ENCODE peak calls at places on chromosomes 1 and 21, in five cellular contexts. H is cardiac fibroblast, D is osteocyte, Q is K562, W is HFF-Myc. U is an unnamed sample.

GRCh38 chr1:12636098-12636950 is 7.6 kb upstream of the AADACL4 start:
- DNase-seq in H (peak; percentile 95), D (no peak), Q (no peak), W (no peak), U (no peak)

GRCh38 chr1:181317261-181317924 is 165.9 kb upstream of the CACNA1E start:
- DNase-seq in H (no peak), D (peak; percentile 59), Q (no peak), W (no peak), U (no peak)

GRCh38 chr21:45302082-45303061 is 14.7 kb upstream of the POFUT2 start:
- DNase-seq in H (peak; percentile 62), D (no peak), Q (no peak), W (no peak), U (no peak)

GRCh38 chr1:58290685-58291372 is 255.7 kb downstream of the OMA1 start:
- DNase-seq in H (peak; percentile 16), D (no peak), Q (peak; percentile 12), W (peak; percentile 25), U (no peak)

GRCh38 chr21:24844672-24845071 is 762.6 kb downstream of the MRPL39 start:
- DNase-seq in H (no peak), D (no peak), Q (no peak), W (no peak), U (no peak)

GRCh38 chr1:54757833-54758232 is 6.5 kb downstream of the PARS2 start:
- DNase-seq in H (no peak), D (no peak), Q (no peak), W (no peak), U (no peak)

GRCh38 chr1:157104598-157105293 is 5.1 kb upstream of the ETV3L start:
- DNase-seq in H (no peak), D (no peak), Q (no peak), W (no peak), U (no peak)

GRCh38 chr1:114651893-114652292 is 18.0 kb downstream of the DENND2C start:
- DNase-seq in H (no peak), D (no peak), Q (no peak), W (no peak), U (no peak)

GRCh38 chr1:154938604-154939399 is 2.3 kb upstream of the PMVK start:
- DNase-seq in H (no peak), D (no peak), Q (peak; percentile 34), W (no peak), U (no peak)

GRCh38 chr1:2474933-2475371 is 1.1 kb upstream of the PLCH2 start:
- DNase-seq in H (peak; percentile 23), D (no peak), Q (peak; percentile 37), W (no peak), U (no peak)

GRCh38 chr1:11238311-11238710 is 24.0 kb downstream of the MTOR start:
- DNase-seq in H (no peak), D (no peak), Q (no peak), W (no peak), U (no peak)

GRCh38 chr1:24966121-24966723 is 36.1 kb upstream of the RUNX3 start:
- DNase-seq in H (no peak), D (no peak), Q (no peak), W (no peak), U (no peak)

GRCh38 chr1:3003941-3004270 is 17.4 kb upstream of the ACTRT2 start:
- DNase-seq in H (no peak), D (no peak), Q (no peak), W (no peak), U (no peak)

GRCh38 chr1:30665216-30665615 is 58.2 kb downstream of the MATN1 start:
- DNase-seq in H (no peak), D (no peak), Q (no peak), W (no peak), U (no peak)

GRCh38 chr1:223556414-223557124 is 108.9 kb downstream of the CAPN8 start:
- DNase-seq in H (peak; percentile 10), D (no peak), Q (peak; percentile 75), W (no peak), U (no peak)

GRCh38 chr21:37430184-37430821 is 63.7 kb downstream of the DYRK1A start:
- DNase-seq in H (no peak), D (no peak), Q (no peak), W (no peak), U (no peak)

GRCh38 chr1:41611068-41611931 is 126.8 kb upstream of the EDN2 start:
- DNase-seq in H (no peak), D (peak; percentile 46), Q (no peak), W (no peak), U (no peak)

GRCh38 chr1:159924025-159924790 is 1.1 kb downstream of the TAGLN2 start:
- DNase-seq in H (peak; percentile 96), D (peak; percentile 97), Q (peak; percentile 93), W (no peak), U (no peak)

GRCh38 chr1:24980836-24981631 is 51.0 kb upstream of the RUNX3 start:
- DNase-seq in H (no peak), D (no peak), Q (no peak), W (no peak), U (no peak)

GRCh38 chr21:32739946-32740345 is 12.1 kb upstream of the SYNJ1 start:
- DNase-seq in H (no peak), D (no peak), Q (no peak), W (no peak), U (no peak)

GRCh38 chr21:41663805-41664788 is 102.8 kb downstream of the RIPK4 start:
- DNase-seq in H (no peak), D (no peak), Q (no peak), W (no peak), U (no peak)

GRCh38 chr1:100959502-100960060 is 63.7 kb downstream of the SLC30A7 start:
- DNase-seq in H (no peak), D (no peak), Q (no peak), W (no peak), U (no peak)

GRCh38 chr21:25572895-25573310 is 34.4 kb downstream of the MRPL39 start:
- DNase-seq in H (peak; percentile 6), D (no peak), Q (no peak), W (no peak), U (no peak)

DNA sequence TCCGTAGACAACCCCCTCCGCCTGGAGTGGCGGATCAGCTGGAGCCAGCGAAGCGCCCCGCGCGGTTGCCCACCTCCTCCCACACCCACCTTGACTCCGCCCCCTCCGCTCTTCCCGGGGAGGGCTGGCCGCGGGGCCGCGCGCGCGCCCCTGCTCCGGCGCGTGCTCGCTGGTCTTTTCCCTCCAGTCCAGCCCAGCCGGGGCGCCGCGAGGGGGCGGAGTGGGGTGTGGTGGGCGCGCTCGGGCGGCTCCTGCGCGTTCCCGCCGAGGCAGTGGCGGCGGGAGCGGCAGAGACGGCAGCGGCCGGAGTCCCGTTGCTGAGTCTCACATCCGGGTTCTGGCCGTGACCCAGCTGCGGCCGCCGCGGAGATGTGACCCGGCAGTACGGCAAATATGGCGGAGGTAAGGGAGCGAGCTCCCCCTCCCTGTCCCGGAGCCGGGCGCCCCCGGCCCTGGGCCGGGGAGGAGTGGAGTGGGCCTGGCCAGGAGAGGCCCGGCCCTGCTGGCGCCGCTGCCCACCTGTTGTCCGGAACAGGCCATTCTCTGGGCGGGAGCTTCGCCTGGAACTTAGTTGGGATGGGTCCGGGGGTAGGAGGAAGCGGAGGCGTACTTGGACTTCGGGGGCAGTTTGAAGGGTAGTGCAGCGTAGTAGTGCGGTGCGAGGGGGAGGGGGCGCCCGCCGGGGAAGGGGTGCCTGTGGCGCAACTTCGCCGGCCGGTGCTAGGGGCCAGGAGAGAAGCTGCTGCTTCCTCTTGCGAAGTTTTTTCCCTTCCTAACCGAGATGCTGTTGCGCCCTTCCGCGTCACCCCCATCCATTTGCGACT is 5.4 kb downstream of the MIER1 start:
- DNase-seq in H (peak; percentile 95), D (peak; percentile 99), Q (peak; percentile 97), W (peak; percentile 63), U (peak; percentile 98)
- TF ChIP-seq CTCF in H (no peak), D (peak; percentile 53), Q (peak; percentile 13), W (peak; percentile 23), U (peak; percentile 52)

GRCh38 chr1:215557992-215558626 is 9.0 kb upstream of the KCTD3 start:
- DNase-seq in H (no peak), D (no peak), Q (no peak), W (no peak), U (no peak)

GRCh38 chr1:215555531-215555930 is 11.6 kb upstream of the KCTD3 start:
- DNase-seq in H (no peak), D (no peak), Q (no peak), W (no peak), U (no peak)

GRCh38 chr1:215556996-215557395 is 10.1 kb upstream of the KCTD3 start:
- DNase-seq in H (no peak), D (no peak), Q (no peak), W (no peak), U (no peak)

GRCh38 chr1:215554865-215555264 is 12.2 kb upstream of the KCTD3 start:
- DNase-seq in H (no peak), D (no peak), Q (no peak), W (no peak), U (no peak)

GRCh38 chr1:215557504-215557903 is 9.6 kb upstream of the KCTD3 start:
- DNase-seq in H (no peak), D (no peak), Q (no peak), W (no peak), U (no peak)
- TF ChIP-seq CTCF in H (no peak), D (no peak), Q (no peak), W (no peak), U (no peak)

DNA sequence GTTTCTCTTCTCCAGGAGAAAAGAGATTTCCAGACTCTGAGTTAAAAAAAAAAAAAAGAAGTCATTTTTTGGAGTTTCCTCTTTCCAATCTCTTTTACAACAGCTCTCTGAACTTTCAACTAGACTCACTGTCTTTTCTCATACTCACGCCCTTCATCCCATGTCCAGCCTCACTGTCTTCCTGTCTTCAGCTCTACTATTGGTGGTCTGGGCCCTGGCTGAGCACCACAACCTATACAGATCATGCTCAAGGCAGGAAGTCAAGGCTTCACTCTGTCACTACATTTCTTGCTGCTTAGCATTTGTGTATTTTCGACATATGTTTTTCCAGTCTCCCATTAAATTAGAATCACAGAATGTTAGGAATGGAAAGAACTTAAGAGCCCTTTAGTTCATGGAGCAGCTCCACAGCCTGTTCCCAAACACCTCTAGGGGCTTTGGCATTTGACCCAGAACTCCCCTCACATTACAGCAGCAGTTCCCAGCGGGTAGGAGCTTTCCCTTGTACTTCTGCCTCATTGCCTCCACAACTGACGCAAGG is 106.3 kb upstream of the PPP2R5A start:
- DNase-seq in H (no peak), D (no peak), Q (no peak), W (no peak), U (no peak)
- TF ChIP-seq CTCF in H (no peak), D (no peak), Q (no peak), W (no peak), U (no peak)

GRCh38 chr1:233240367-233240766 is 55.2 kb downstream of the PCNX2 start:
- DNase-seq in H (no peak), D (no peak), Q (no peak), W (no peak), U (no peak)

GRCh38 chr1:233242827-233243483 is 52.6 kb downstream of the PCNX2 start:
- DNase-seq in H (no peak), D (no peak), Q (no peak), W (no peak), U (no peak)

GRCh38 chr1:233238884-233239432 is 56.6 kb downstream of the PCNX2 start:
- DNase-seq in H (peak; percentile 56), D (no peak), Q (peak; percentile 37), W (no peak), U (no peak)

GRCh38 chr1:233241782-233242181 is 53.7 kb downstream of the PCNX2 start:
- DNase-seq in H (no peak), D (no peak), Q (no peak), W (no peak), U (no peak)

GRCh38 chr1:233240839-233241682 is 54.5 kb downstream of the PCNX2 start:
- DNase-seq in H (peak; percentile 76), D (no peak), Q (peak; percentile 57), W (no peak), U (no peak)
- TF ChIP-seq CTCF in H (peak; percentile 90), D (peak; percentile 94), Q (peak; percentile 66), W (peak; percentile 71), U (peak; percentile 90)